ENCODE peak calls at places on chromosomes 4 and X, in four cellular contexts. One of them, this sample, is unnamed.
A peak's percentile ranks its signal among the peaks of the same experiment; 100 is the strongest.

GRCh38 chr4:1928356-1929235 is 57.4 kb downstream of the NSD2 start:
- DNase-seq in PC-3: no peak
- DNase-seq in mucosa of descending colon: no peak
- DNase-seq in IMR-90: peak; percentile 27
- DNase-seq in this sample: no peak

GRCh38 chr4:36303430-36304137 is 22.2 kb downstream of the DTHD1 start:
- DNase-seq in PC-3: no peak
- DNase-seq in mucosa of descending colon: no peak
- DNase-seq in IMR-90: no peak
- DNase-seq in this sample: no peak

GRCh38 chrX:107626481-107626880 is 1.8 kb upstream of the PRPS1 start:
- DNase-seq in IMR-90: no peak
- DNase-seq in PC-3: peak; percentile 55
- DNase-seq in mucosa of descending colon: no peak
- DNase-seq in this sample: no peak

GRCh38 chr4:130043796-130044195 is 947.8 kb downstream of the C4orf33 start:
- DNase-seq in PC-3: no peak
- DNase-seq in mucosa of descending colon: no peak
- DNase-seq in IMR-90: no peak
- DNase-seq in this sample: no peak

GRCh38 chrX:1053072-1053471 is 159.4 kb downstream of the CRLF2 start:
- DNase-seq in IMR-90: no peak
- DNase-seq in PC-3: no peak
- DNase-seq in mucosa of descending colon: no peak
- DNase-seq in this sample: no peak

GRCh38 chr4:57206172-57206571 is 96.0 kb upstream of the IGFBP7 start:
- DNase-seq in IMR-90: no peak
- DNase-seq in mucosa of descending colon: no peak
- DNase-seq in PC-3: no peak
- DNase-seq in this sample: no peak

GRCh38 chrX:48468693-48469691 is 1.1 kb downstream of the SLC38A5 start:
- DNase-seq in PC-3: no peak
- DNase-seq in mucosa of descending colon: no peak
- DNase-seq in IMR-90: no peak
- DNase-seq in this sample: no peak

GRCh38 chr4:22029803-22030202 is 81.2 kb upstream of the KCNIP4 start:
- DNase-seq in IMR-90: no peak
- DNase-seq in mucosa of descending colon: no peak
- DNase-seq in PC-3: peak; percentile 69
- DNase-seq in this sample: no peak

GRCh38 chrX:17654116-17654515 is 83.2 kb upstream of the SCML1 start:
- DNase-seq in IMR-90: no peak
- DNase-seq in PC-3: no peak
- DNase-seq in mucosa of descending colon: no peak
- DNase-seq in this sample: no peak

GRCh38 chrX:105483011-105483410 is 262.5 kb upstream of the TEX13A start:
- DNase-seq in PC-3: peak; percentile 64
- DNase-seq in IMR-90: peak; percentile 0
- DNase-seq in mucosa of descending colon: no peak
- DNase-seq in this sample: no peak

GRCh38 chr4:4268753-4269152 is 20.7 kb upstream of the TMEM128 start:
- DNase-seq in IMR-90: no peak
- DNase-seq in mucosa of descending colon: no peak
- DNase-seq in PC-3: no peak
- DNase-seq in this sample: no peak

GRCh38 chr4:53929955-53930798 is 134.2 kb downstream of the CHIC2 start:
- DNase-seq in IMR-90: peak; percentile 93
- DNase-seq in mucosa of descending colon: peak; percentile 36
- DNase-seq in PC-3: peak; percentile 94
- DNase-seq in this sample: peak; percentile 91

GRCh38 chr4:1318488-1319213 is 28.4 kb upstream of the UVSSA start:
- DNase-seq in IMR-90: no peak
- DNase-seq in PC-3: no peak
- DNase-seq in mucosa of descending colon: peak; percentile 17
- DNase-seq in this sample: no peak

GRCh38 chr4:146051724-146052396 is 113.2 kb upstream of the ZNF827 start:
- DNase-seq in PC-3: peak; percentile 39
- DNase-seq in mucosa of descending colon: no peak
- DNase-seq in IMR-90: peak; percentile 72
- DNase-seq in this sample: no peak

GRCh38 chr4:15493411-15493810 is 23.7 kb downstream of the CC2D2A start:
- DNase-seq in mucosa of descending colon: no peak
- DNase-seq in IMR-90: peak; percentile 17
- DNase-seq in PC-3: no peak
- DNase-seq in this sample: no peak

GRCh38 chr4:24662065-24662464 is 77.7 kb upstream of the DHX15 start:
- DNase-seq in PC-3: no peak
- DNase-seq in IMR-90: no peak
- DNase-seq in mucosa of descending colon: no peak
- DNase-seq in this sample: no peak

GRCh38 chr4:107275192-107275591 is 239.1 kb upstream of the DKK2 start:
- DNase-seq in IMR-90: no peak
- DNase-seq in PC-3: no peak
- DNase-seq in mucosa of descending colon: no peak
- DNase-seq in this sample: no peak

GRCh38 chr4:189364032-189364449 is 576.6 kb upstream of the FRG1 start:
- DNase-seq in PC-3: no peak
- DNase-seq in mucosa of descending colon: no peak
- DNase-seq in IMR-90: no peak
- DNase-seq in this sample: no peak

GRCh38 chr4:162274354-162274753 is 110.6 kb upstream of the FSTL5 start:
- DNase-seq in mucosa of descending colon: no peak
- DNase-seq in PC-3: peak; percentile 11
- DNase-seq in IMR-90: no peak
- DNase-seq in this sample: peak; percentile 41

GRCh38 chrX:103211012-103211715 is 3.7 kb upstream of the BEX4 start:
- DNase-seq in PC-3: peak; percentile 59
- DNase-seq in mucosa of descending colon: no peak
- DNase-seq in IMR-90: peak; percentile 34
- DNase-seq in this sample: peak; percentile 36

GRCh38 chr4:8921465-8921864 is 49.8 kb upstream of the HMX1 start:
- DNase-seq in PC-3: no peak
- DNase-seq in IMR-90: no peak
- DNase-seq in mucosa of descending colon: no peak
- DNase-seq in this sample: peak; percentile 27

GRCh38 chrX:154046262-154046771 is 26.6 kb upstream of the IRAK1 start:
- DNase-seq in mucosa of descending colon: no peak
- DNase-seq in IMR-90: peak; percentile 86
- DNase-seq in PC-3: no peak
- DNase-seq in this sample: peak; percentile 76
- H3K4me1 ChIP-seq in mucosa of descending colon: peaks cover 3% of the 10 kb centered on the region
- H3K4me1 ChIP-seq in IMR-90: peaks cover 15% of the 10 kb centered on the region
- H3K4me1 ChIP-seq in PC-3: no peaks in the 10 kb centered on the region
- H3K4me1 ChIP-seq in this sample: peaks cover 51% of the 10 kb centered on the region

GRCh38 chr4:175891863-175892262 is 79.8 kb upstream of the GPM6A start:
- DNase-seq in IMR-90: peak; percentile 4
- DNase-seq in PC-3: peak; percentile 67
- DNase-seq in mucosa of descending colon: no peak
- DNase-seq in this sample: no peak
- TF ChIP-seq CTCF in IMR-90: peak; percentile 26
- TF ChIP-seq CTCF in PC-3: peak; percentile 60
- TF ChIP-seq CTCF in mucosa of descending colon: no peak
- TF ChIP-seq CTCF in this sample: peak; percentile 32

GRCh38 chr4:26238782-26239647 is 81.8 kb upstream of the RBPJ start:
- DNase-seq in PC-3: peak; percentile 70
- DNase-seq in IMR-90: peak; percentile 75
- DNase-seq in mucosa of descending colon: peak; percentile 52
- DNase-seq in this sample: no peak
- H3K4me3 ChIP-seq in PC-3: peak overlapping the region; percentile 61
- H3K4me3 ChIP-seq in IMR-90: no peak overlapping the region
- H3K4me3 ChIP-seq in mucosa of descending colon: no peak overlapping the region
- H3K4me3 ChIP-seq in this sample: no peak overlapping the region

DNA sequence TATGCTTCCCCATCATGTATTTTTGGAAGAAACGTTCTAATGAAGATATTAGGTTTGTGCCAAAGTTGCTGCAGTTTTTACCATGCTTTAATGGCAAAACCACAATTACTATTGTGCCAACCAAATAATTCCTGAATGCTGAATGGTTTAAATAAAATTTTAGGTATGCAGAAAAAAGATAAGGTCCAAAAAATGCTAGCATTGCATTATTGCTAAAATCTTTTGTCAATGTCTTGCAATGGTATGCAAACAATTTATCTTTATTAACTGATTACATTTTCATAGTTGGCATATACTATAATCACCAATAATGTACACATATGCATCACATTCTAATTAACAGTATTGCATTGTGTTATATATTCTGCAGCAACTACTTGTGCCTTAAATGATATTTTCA is 1657.4 kb upstream of the IGFBP7 start:
- DNase-seq in IMR-90: no peak
- DNase-seq in PC-3: peak; percentile 33
- DNase-seq in mucosa of descending colon: no peak
- DNase-seq in this sample: no peak
- H3K4me1 ChIP-seq in IMR-90: no peaks in the 10 kb centered on the region
- H3K4me1 ChIP-seq in PC-3: peaks cover 17% of the 10 kb centered on the region
- H3K4me1 ChIP-seq in mucosa of descending colon: no peaks in the 10 kb centered on the region
- H3K4me1 ChIP-seq in this sample: no peaks in the 10 kb centered on the region